ENCODE peak calls at places on chromosomes 7 and 10, in seven cellular contexts. Y, I, S, N, G, W and C are unnamed samples.
A peak's percentile ranks its signal among the peaks of the same experiment; 100 is the strongest.

GRCh38 chr10:2201534-2202104 is 464.3 kb upstream of the ADARB2 start:
- DNase-seq in Y (no peak), I (peak; percentile 87), S (no peak), N (peak; percentile 54), G (no peak), W (no peak), C (peak; percentile 84)

GRCh38 chr7:102220929-102221850 is 65.5 kb upstream of the SH2B2 start:
- DNase-seq in Y (peak; percentile 75), I (no peak), S (no peak), N (no peak), G (peak; percentile 56), W (peak; percentile 13), C (no peak)

GRCh38 chr7:101235050-101235449 is 2.6 kb downstream of the CLDN15 start:
- DNase-seq in Y (no peak), I (peak; percentile 42), S (no peak), N (no peak), G (no peak), W (no peak), C (peak; percentile 69)

GRCh38 chr10:49005270-49005669 is 65.6 kb upstream of the LRRC18 start:
- DNase-seq in Y (no peak), I (no peak), S (no peak), N (no peak), G (no peak), W (no peak), C (no peak)

GRCh38 chr7:133854739-133855138 is 272.4 kb upstream of the LRGUK start:
- DNase-seq in Y (peak; percentile 76), I (peak; percentile 34), S (no peak), N (no peak), G (peak; percentile 56), W (peak; percentile 67), C (no peak)

GRCh38 chr10:106380706-106381105 is 783.8 kb downstream of the SORCS1 start:
- DNase-seq in Y (no peak), I (no peak), S (no peak), N (no peak), G (no peak), W (no peak), C (no peak)

GRCh38 chr7:135490783-135491182 is 19.1 kb downstream of the CNOT4 start:
- DNase-seq in Y (peak; percentile 60), I (no peak), S (no peak), N (no peak), G (peak; percentile 40), W (peak; percentile 72), C (no peak)

GRCh38 chr7:74013539-74014272 is 14.3 kb upstream of the ELN start:
- DNase-seq in Y (no peak), I (no peak), S (no peak), N (no peak), G (no peak), W (no peak), C (no peak)

GRCh38 chr7:26278769-26279168 is 12.9 kb upstream of the SNX10 start:
- DNase-seq in Y (no peak), I (no peak), S (no peak), N (no peak), G (peak; percentile 10), W (peak; percentile 55), C (no peak)

GRCh38 chr10:61047788-61048560 is 104.0 kb upstream of the RHOBTB1 start:
- DNase-seq in Y (no peak), I (no peak), S (no peak), N (no peak), G (no peak), W (no peak), C (no peak)

GRCh38 chr7:5443678-5444077 is 20.0 kb upstream of the TNRC18 start:
- DNase-seq in Y (no peak), I (no peak), S (no peak), N (no peak), G (no peak), W (no peak), C (no peak)

GRCh38 chr7:17298840-17299476 is 506 bp downstream of the AHR start:
- DNase-seq in Y (peak; percentile 12), I (peak; percentile 38), S (peak; percentile 20), N (no peak), G (peak; percentile 43), W (peak; percentile 63), C (peak; percentile 43)

GRCh38 chr10:29394321-29394932 is 105.6 kb downstream of the LYZL1 start:
- DNase-seq in Y (no peak), I (no peak), S (no peak), N (no peak), G (no peak), W (no peak), C (peak; percentile 54)

GRCh38 chr7:71303566-71303965 is 171.6 kb downstream of the GALNT17 start:
- DNase-seq in Y (no peak), I (peak; percentile 71), S (no peak), N (no peak), G (no peak), W (no peak), C (no peak)

GRCh38 chr10:121975295-121976086 is 474 bp upstream of the NSMCE4A start:
- DNase-seq in Y (no peak), I (peak; percentile 30), S (no peak), N (no peak), G (no peak), W (no peak), C (peak; percentile 83)

GRCh38 chr7:957418-958220 is 3.1 kb upstream of the ADAP1 start:
- DNase-seq in Y (no peak), I (peak; percentile 45), S (no peak), N (no peak), G (no peak), W (peak; percentile 56), C (peak; percentile 79)

GRCh38 chr7:85602196-85602595 is 415.3 kb upstream of the SEMA3D start:
- DNase-seq in Y (peak; percentile 36), I (no peak), S (no peak), N (no peak), G (no peak), W (no peak), C (no peak)

GRCh38 chr7:63067897-63068585 is 930.6 kb upstream of the ZNF722 start:
- DNase-seq in Y (no peak), I (no peak), S (no peak), N (no peak), G (no peak), W (peak; percentile 10), C (no peak)

GRCh38 chr7:155681663-155682062 is 37.2 kb downstream of the RBM33 start:
- DNase-seq in Y (no peak), I (no peak), S (no peak), N (no peak), G (no peak), W (no peak), C (no peak)

GRCh38 chr7:28793383-28793782 is 164.7 kb downstream of the TRIL start:
- DNase-seq in Y (no peak), I (no peak), S (no peak), N (no peak), G (no peak), W (peak; percentile 85), C (no peak)

GRCh38 chr10:126647116-126647515 is 23.4 kb downstream of the C10orf90 start:
- DNase-seq in Y (no peak), I (no peak), S (no peak), N (no peak), G (no peak), W (no peak), C (no peak)

GRCh38 chr7:119377-120163 is 72.8 kb upstream of the FAM20C start:
- DNase-seq in Y (no peak), I (no peak), S (no peak), N (no peak), G (peak; percentile 75), W (peak; percentile 35), C (no peak)

GRCh38 chr7:90412458-90413184 is 9.4 kb downstream of the CLDN12 start:
- DNase-seq in Y (no peak), I (peak; percentile 58), S (no peak), N (no peak), G (no peak), W (peak; percentile 29), C (peak; percentile 54)

GRCh38 chr7:99111591-99111990 is 32.3 kb downstream of the SMURF1 start:
- DNase-seq in Y (no peak), I (no peak), S (no peak), N (no peak), G (no peak), W (no peak), C (no peak)

GRCh38 chr10:80462277-80462985 is 8.3 kb downstream of the TSPAN14 start:
- DNase-seq in Y (peak; percentile 34), I (no peak), S (no peak), N (no peak), G (peak; percentile 64), W (no peak), C (no peak)

GRCh38 chr10:13712799-13713581 is 126.2 kb downstream of the PRPF18 start:
- DNase-seq in Y (peak; percentile 99), I (peak; percentile 84), S (no peak), N (no peak), G (peak; percentile 99), W (peak; percentile 40), C (no peak)

GRCh38 chr10:22714524-22715289 is at the start of gene PIP4K2A:
- DNase-seq in Y (peak; percentile 67), I (peak; percentile 63), S (peak; percentile 59), N (no peak), G (peak; percentile 71), W (peak; percentile 91), C (peak; percentile 51)

GRCh38 chr7:136887317-136887716 is 18.9 kb downstream of the CHRM2 start:
- DNase-seq in Y (no peak), I (no peak), S (no peak), N (no peak), G (no peak), W (no peak), C (no peak)
- H3K4ac ChIP-seq in Y (no peak overlapping the region), I (no peak overlapping the region), S (no peak overlapping the region), N (no peak overlapping the region), G (no peak overlapping the region), W (no peak overlapping the region), C (no peak overlapping the region)

DNA sequence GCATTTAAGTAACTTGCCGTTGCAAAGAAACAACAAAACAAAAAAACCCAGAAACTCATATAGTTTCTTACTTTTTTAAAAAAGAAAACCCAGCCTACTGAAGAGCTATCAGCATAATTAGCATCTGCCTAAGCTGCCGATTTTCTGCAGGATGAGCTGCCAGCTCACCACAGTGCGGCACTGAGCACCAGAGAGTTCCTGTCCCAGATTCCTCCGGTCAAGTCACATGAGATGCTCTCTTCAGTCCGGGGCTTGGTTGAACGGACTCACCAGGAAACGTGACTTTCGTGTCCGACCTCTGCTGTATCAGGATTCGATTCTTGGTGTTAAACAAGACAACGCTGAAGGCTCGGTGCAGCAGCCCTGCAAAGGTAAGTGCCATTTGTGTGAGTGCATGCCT is 3.2 kb downstream of the IDI2 start:
- DNase-seq in Y (no peak), I (no peak), S (no peak), N (no peak), G (no peak), W (peak; percentile 11), C (no peak)
- H2BK5ac ChIP-seq in Y (no peak overlapping the region), I (no peak overlapping the region), S (no peak overlapping the region), N (peak overlapping the region; percentile 40), G (no peak overlapping the region), W (no peak overlapping the region), C (no peak overlapping the region)

DNA sequence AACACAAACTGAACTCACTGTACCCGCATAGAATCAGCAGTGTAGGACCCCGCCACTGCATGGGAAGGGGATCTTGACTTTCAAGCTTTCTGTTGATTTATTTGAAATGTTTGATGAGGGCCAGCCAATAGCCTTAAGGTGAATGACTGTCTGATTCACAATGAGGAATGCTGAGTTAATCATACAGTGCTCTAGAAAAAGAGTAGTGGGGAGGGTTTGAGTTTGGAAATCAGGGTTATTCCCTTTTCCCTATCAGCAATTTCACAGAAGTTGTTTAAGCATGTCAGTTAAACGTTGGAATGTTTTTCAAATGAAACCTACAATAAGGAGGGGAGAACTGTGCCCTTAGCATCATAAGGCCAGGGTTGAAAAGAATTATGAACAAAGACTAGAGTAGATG is 937.5 kb downstream of the GRID1 start:
- DNase-seq in Y (no peak), I (no peak), S (no peak), N (no peak), G (no peak), W (peak; percentile 43), C (no peak)
- H3K4ac ChIP-seq in Y (no peak overlapping the region), I (no peak overlapping the region), S (no peak overlapping the region), N (no peak overlapping the region), G (no peak overlapping the region), W (no peak overlapping the region), C (no peak overlapping the region)

GRCh38 chr7:78306631-78307030 is 508.1 kb downstream of the PHTF2 start:
- DNase-seq in Y (no peak), I (no peak), S (no peak), N (no peak), G (no peak), W (no peak), C (no peak)
- H2BK5ac ChIP-seq in Y (no peak overlapping the region), I (no peak overlapping the region), S (no peak overlapping the region), N (no peak overlapping the region), G (no peak overlapping the region), W (no peak overlapping the region), C (no peak overlapping the region)